ENCODE peak calls at places on chromosome 17, in four cellular contexts. One of them, this sample, is unnamed.

GRCh38 chr17:37167756-37168155 is 208.0 kb upstream of the C17orf78 start:
- DNase-seq in right atrium auricular region: no peak
- DNase-seq in adrenal gland: no peak
- DNase-seq in choroid plexus epithelial cell: no peak
- DNase-seq in this sample: no peak

GRCh38 chr17:51499906-51500305 is 239.6 kb downstream of the UTP18 start:
- DNase-seq in choroid plexus epithelial cell: no peak
- DNase-seq in adrenal gland: no peak
- DNase-seq in right atrium auricular region: no peak
- DNase-seq in this sample: no peak

GRCh38 chr17:51435641-51436091 is 175.3 kb downstream of the UTP18 start:
- DNase-seq in choroid plexus epithelial cell: peak
- DNase-seq in adrenal gland: peak
- DNase-seq in right atrium auricular region: no peak
- DNase-seq in this sample: peak

GRCh38 chr17:58272367-58273280 is 8.1 kb downstream of the MPO start:
- DNase-seq in adrenal gland: no peak
- DNase-seq in choroid plexus epithelial cell: no peak
- DNase-seq in right atrium auricular region: peak
- DNase-seq in this sample: no peak

GRCh38 chr17:10022416-10022815 is 117.3 kb upstream of the RCVRN start:
- DNase-seq in adrenal gland: no peak
- DNase-seq in choroid plexus epithelial cell: no peak
- DNase-seq in right atrium auricular region: no peak
- DNase-seq in this sample: no peak

GRCh38 chr17:47066841-47067682 is 88.0 kb upstream of the RPRML start:
- DNase-seq in right atrium auricular region: peak
- DNase-seq in adrenal gland: peak
- DNase-seq in choroid plexus epithelial cell: peak
- DNase-seq in this sample: peak

GRCh38 chr17:27975146-27976011 is 67.1 kb upstream of the NLK start:
- DNase-seq in right atrium auricular region: no peak
- DNase-seq in adrenal gland: no peak
- DNase-seq in choroid plexus epithelial cell: peak
- DNase-seq in this sample: peak

GRCh38 chr17:47803751-47804150 is 17.8 kb downstream of the OSBPL7 start:
- DNase-seq in adrenal gland: no peak
- DNase-seq in choroid plexus epithelial cell: no peak
- DNase-seq in right atrium auricular region: no peak
- DNase-seq in this sample: no peak

GRCh38 chr17:73350864-73351263 is 39.1 kb upstream of the CDC42EP4 start:
- DNase-seq in right atrium auricular region: no peak
- DNase-seq in adrenal gland: no peak
- DNase-seq in choroid plexus epithelial cell: no peak
- DNase-seq in this sample: no peak

GRCh38 chr17:4678448-4679026 is 25.4 kb downstream of the PELP1 start:
- DNase-seq in adrenal gland: no peak
- DNase-seq in choroid plexus epithelial cell: peak
- DNase-seq in right atrium auricular region: no peak
- DNase-seq in this sample: peak

GRCh38 chr17:19943026-19943425 is 34.6 kb downstream of the AKAP10 start:
- DNase-seq in adrenal gland: no peak
- DNase-seq in choroid plexus epithelial cell: no peak
- DNase-seq in right atrium auricular region: no peak
- DNase-seq in this sample: no peak

GRCh38 chr17:322006-322780 is 30.4 kb downstream of the RPH3AL start:
- DNase-seq in adrenal gland: no peak
- DNase-seq in right atrium auricular region: no peak
- DNase-seq in choroid plexus epithelial cell: no peak
- DNase-seq in this sample: no peak

GRCh38 chr17:28406478-28406824 is 439 bp upstream of the SLC46A1 start:
- DNase-seq in adrenal gland: peak
- DNase-seq in right atrium auricular region: no peak
- DNase-seq in choroid plexus epithelial cell: peak
- DNase-seq in this sample: no peak

GRCh38 chr17:81685108-81685507 is 1.3 kb downstream of the HGS start:
- DNase-seq in choroid plexus epithelial cell: peak
- DNase-seq in adrenal gland: peak
- DNase-seq in right atrium auricular region: no peak
- DNase-seq in this sample: peak

GRCh38 chr17:49910858-49911204 is 58.2 kb upstream of the DLX4 start:
- DNase-seq in choroid plexus epithelial cell: no peak
- DNase-seq in adrenal gland: no peak
- DNase-seq in right atrium auricular region: no peak
- DNase-seq in this sample: no peak

GRCh38 chr17:60087882-60088669 is 9.4 kb upstream of the HEATR6 start:
- DNase-seq in right atrium auricular region: no peak
- DNase-seq in adrenal gland: peak
- DNase-seq in choroid plexus epithelial cell: peak
- DNase-seq in this sample: peak

GRCh38 chr17:35784895-35785294 is 10.5 kb downstream of the MMP28 start:
- DNase-seq in right atrium auricular region: no peak
- DNase-seq in choroid plexus epithelial cell: no peak
- DNase-seq in adrenal gland: no peak
- DNase-seq in this sample: no peak

GRCh38 chr17:36123431-36123830 is 19.8 kb downstream of the CCL4 start:
- DNase-seq in choroid plexus epithelial cell: no peak
- DNase-seq in right atrium auricular region: no peak
- DNase-seq in adrenal gland: no peak
- DNase-seq in this sample: no peak

GRCh38 chr17:17729620-17730249 is 48.5 kb downstream of the RAI1 start:
- DNase-seq in adrenal gland: no peak
- DNase-seq in right atrium auricular region: no peak
- DNase-seq in choroid plexus epithelial cell: no peak
- DNase-seq in this sample: no peak

GRCh38 chr17:30520436-30520835 is 43.2 kb downstream of the GOSR1 start:
- DNase-seq in choroid plexus epithelial cell: peak
- DNase-seq in right atrium auricular region: no peak
- DNase-seq in adrenal gland: no peak
- DNase-seq in this sample: peak

GRCh38 chr17:33914120-33914519 is 341.0 kb upstream of the CCL2 start:
- DNase-seq in right atrium auricular region: no peak
- DNase-seq in adrenal gland: no peak
- DNase-seq in choroid plexus epithelial cell: no peak
- DNase-seq in this sample: no peak

GRCh38 chr17:40304464-40304863 is 4.5 kb upstream of the RARA start:
- DNase-seq in adrenal gland: no peak
- DNase-seq in right atrium auricular region: no peak
- DNase-seq in choroid plexus epithelial cell: peak
- DNase-seq in this sample: peak

GRCh38 chr17:66916946-66917345 is 47.6 kb upstream of the CACNG4 start:
- DNase-seq in adrenal gland: no peak
- DNase-seq in choroid plexus epithelial cell: no peak
- DNase-seq in right atrium auricular region: no peak
- DNase-seq in this sample: no peak

GRCh38 chr17:80650751-80651173 is 106.1 kb downstream of the RPTOR start:
- DNase-seq in right atrium auricular region: no peak
- DNase-seq in adrenal gland: no peak
- DNase-seq in choroid plexus epithelial cell: peak
- DNase-seq in this sample: no peak

GRCh38 chr17:82959990-82960418 is 119.4 kb upstream of the METRNL start:
- DNase-seq in adrenal gland: no peak
- DNase-seq in choroid plexus epithelial cell: no peak
- DNase-seq in right atrium auricular region: no peak
- DNase-seq in this sample: no peak

GRCh38 chr17:58822148-58823050 is 66.7 kb downstream of the PPM1E start:
- DNase-seq in choroid plexus epithelial cell: no peak
- DNase-seq in adrenal gland: peak
- DNase-seq in right atrium auricular region: no peak
- DNase-seq in this sample: no peak

GRCh38 chr17:66514227-66514806 is 211.9 kb downstream of the PRKCA start:
- DNase-seq in right atrium auricular region: no peak
- DNase-seq in adrenal gland: no peak
- DNase-seq in choroid plexus epithelial cell: no peak
- DNase-seq in this sample: no peak

GRCh38 chr17:59844884-59845594 is 47.7 kb downstream of the TUBD1 start:
- DNase-seq in adrenal gland: no peak
- DNase-seq in choroid plexus epithelial cell: peak
- DNase-seq in right atrium auricular region: no peak
- DNase-seq in this sample: peak

GRCh38 chr17:31580331-31581021 is 189.0 kb downstream of the RAB11FIP4 start:
- DNase-seq in adrenal gland: peak
- DNase-seq in right atrium auricular region: peak
- DNase-seq in choroid plexus epithelial cell: peak
- DNase-seq in this sample: peak

GRCh38 chr17:68906638-68907037 is 48.6 kb downstream of the ABCA8 start:
- DNase-seq in right atrium auricular region: no peak
- DNase-seq in choroid plexus epithelial cell: peak
- DNase-seq in adrenal gland: no peak
- DNase-seq in this sample: peak

GRCh38 chr17:47318197-47318918 is 5.4 kb upstream of the EFCAB13 start:
- DNase-seq in adrenal gland: no peak
- DNase-seq in right atrium auricular region: no peak
- DNase-seq in choroid plexus epithelial cell: no peak
- DNase-seq in this sample: no peak

DNA sequence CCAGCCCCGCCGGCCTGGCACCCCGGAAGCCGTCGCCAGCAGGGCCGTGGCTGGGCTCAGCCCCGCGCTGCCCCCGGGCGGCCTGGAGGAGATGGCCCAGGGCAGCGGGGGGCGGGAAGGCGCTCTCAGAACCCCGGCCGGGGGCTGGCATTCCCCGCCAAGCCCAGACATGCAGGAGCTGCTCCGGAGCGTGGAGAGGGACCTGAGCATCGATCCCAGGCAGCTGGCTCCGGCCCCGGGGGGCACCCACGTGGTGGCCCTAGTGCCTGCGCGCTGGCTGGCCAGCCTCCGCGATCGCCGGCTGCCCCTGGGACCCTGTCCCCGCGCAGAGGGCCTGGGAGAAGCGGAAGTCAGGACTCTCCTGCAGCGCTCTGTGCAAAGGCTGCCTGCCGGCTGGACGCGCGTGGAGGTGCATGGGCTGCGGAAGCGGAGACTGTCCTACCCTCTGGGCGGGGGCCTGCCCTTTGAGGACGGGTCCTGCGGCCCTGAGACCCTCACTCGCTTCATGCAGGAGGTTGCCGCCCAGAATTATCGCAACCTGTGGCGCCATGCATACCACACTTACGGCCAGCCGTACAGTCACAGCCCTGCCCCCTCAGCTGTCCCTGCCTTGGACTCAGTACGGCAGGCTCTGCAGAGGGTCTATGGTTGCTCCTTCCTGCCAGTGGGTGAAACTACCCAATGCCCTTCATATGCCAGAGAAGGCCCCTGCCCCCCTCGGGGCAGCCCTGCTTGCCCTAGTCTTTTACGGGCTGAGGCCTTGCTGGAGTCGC is 551 bp downstream of the WDR81 start:
- DNase-seq in adrenal gland: no peak
- DNase-seq in right atrium auricular region: no peak
- DNase-seq in choroid plexus epithelial cell: no peak
- DNase-seq in this sample: no peak
- TF ChIP-seq CTCF in adrenal gland: peak
- TF ChIP-seq CTCF in right atrium auricular region: no peak
- TF ChIP-seq CTCF in choroid plexus epithelial cell: no peak
- TF ChIP-seq CTCF in this sample: no peak

GRCh38 chr17:71975998-71976649 is 144.7 kb upstream of the SOX9 start:
- DNase-seq in adrenal gland: peak
- DNase-seq in choroid plexus epithelial cell: peak
- DNase-seq in right atrium auricular region: peak
- DNase-seq in this sample: peak

GRCh38 chr17:71980171-71980570 is 140.6 kb upstream of the SOX9 start:
- DNase-seq in adrenal gland: no peak
- DNase-seq in right atrium auricular region: no peak
- DNase-seq in choroid plexus epithelial cell: no peak
- DNase-seq in this sample: no peak

GRCh38 chr17:71974051-71974450 is 146.8 kb upstream of the SOX9 start:
- DNase-seq in right atrium auricular region: no peak
- DNase-seq in adrenal gland: no peak
- DNase-seq in choroid plexus epithelial cell: no peak
- DNase-seq in this sample: no peak

GRCh38 chr17:71978435-71978834 is 142.4 kb upstream of the SOX9 start:
- DNase-seq in adrenal gland: no peak
- DNase-seq in choroid plexus epithelial cell: no peak
- DNase-seq in right atrium auricular region: no peak
- DNase-seq in this sample: no peak

DNA sequence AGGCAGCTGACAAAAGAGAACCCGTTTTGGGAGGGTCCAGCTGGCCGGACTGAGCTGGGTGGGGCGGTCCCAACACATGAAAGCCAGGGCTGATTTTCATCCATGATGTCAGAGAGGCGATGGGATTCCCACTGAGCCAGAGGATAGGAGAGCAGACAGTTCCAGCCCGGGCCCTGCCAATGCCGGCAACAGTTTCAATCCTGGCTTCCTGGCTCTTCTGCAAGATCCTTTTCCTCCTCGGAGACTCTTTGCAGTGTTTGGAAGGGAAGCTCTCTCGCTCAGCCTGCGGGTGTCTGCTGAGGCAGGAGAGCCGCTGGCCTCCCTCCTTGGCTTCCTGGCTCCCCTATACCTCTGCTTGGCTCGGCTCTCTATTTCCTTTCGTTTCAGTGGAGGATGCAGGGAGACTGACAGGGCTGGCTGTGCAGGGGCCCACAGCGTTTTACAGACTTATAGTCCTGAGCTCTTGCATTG is 145.5 kb upstream of the SOX9 start:
- DNase-seq in right atrium auricular region: peak
- DNase-seq in choroid plexus epithelial cell: peak
- DNase-seq in adrenal gland: no peak
- DNase-seq in this sample: peak
- H3K4me3 ChIP-seq in right atrium auricular region: peak
- H3K4me3 ChIP-seq in choroid plexus epithelial cell: peak
- H3K4me3 ChIP-seq in adrenal gland: no peak
- H3K4me3 ChIP-seq in this sample: peak

GRCh38 chr17:53950207-53950857 is 127.6 kb downstream of the KIF2B start:
- DNase-seq in right atrium auricular region: no peak
- DNase-seq in adrenal gland: no peak
- DNase-seq in choroid plexus epithelial cell: no peak
- DNase-seq in this sample: no peak
- TF ChIP-seq CTCF in right atrium auricular region: no peak
- TF ChIP-seq CTCF in adrenal gland: no peak
- TF ChIP-seq CTCF in choroid plexus epithelial cell: no peak
- TF ChIP-seq CTCF in this sample: no peak

DNA sequence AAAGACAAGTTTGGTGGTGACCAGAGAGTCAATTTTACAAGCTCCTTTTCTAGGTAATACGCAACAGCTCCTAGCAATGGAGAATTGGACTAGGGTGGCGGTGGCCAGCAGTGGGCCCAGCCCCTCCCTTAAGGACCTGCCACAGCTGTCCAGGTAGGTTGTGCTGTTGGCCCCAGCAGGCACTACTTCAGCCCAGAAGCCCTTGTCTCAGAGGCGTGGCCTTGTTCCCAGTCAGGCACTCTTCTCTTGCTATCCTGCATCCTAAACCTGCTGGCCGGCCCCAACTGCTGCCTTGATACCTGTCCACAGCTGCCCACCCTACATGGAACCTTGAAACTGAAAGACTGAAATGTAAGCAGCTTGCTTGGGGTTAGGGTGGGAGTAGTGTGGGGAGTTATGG is 989 bp upstream of the GALK1 start:
- DNase-seq in right atrium auricular region: no peak
- DNase-seq in choroid plexus epithelial cell: no peak
- DNase-seq in adrenal gland: no peak
- DNase-seq in this sample: no peak
- H3K4me3 ChIP-seq in right atrium auricular region: no peak
- H3K4me3 ChIP-seq in choroid plexus epithelial cell: no peak
- H3K4me3 ChIP-seq in adrenal gland: no peak
- H3K4me3 ChIP-seq in this sample: no peak